ENCODE peak calls at places on chromosomes 4 and X, in four cellular contexts. One of them, this sample, is unnamed.
A peak's percentile ranks its signal among the peaks of the same experiment; 100 is the strongest.

GRCh38 chr4:13597604-13598003 is 29.9 kb downstream of the BOD1L1 start:
- DNase-seq in kidney tubule cell: peak; percentile 45
- DNase-seq in activated naive CD8-positive, alpha-beta T cell treated with anti-CD3 and anti-CD28 coated beads, Interleukin-2, amount 10 ng/mL, durations not matched to agents 7 days and 5 days: no peak
- DNase-seq in GM12892: no peak
- DNase-seq in this sample: no peak

GRCh38 chr4:109433281-109434006 is at the start of gene SEC24B:
- DNase-seq in GM12892: peak; percentile 67
- DNase-seq in kidney tubule cell: peak; percentile 92
- DNase-seq in activated naive CD8-positive, alpha-beta T cell treated with anti-CD3 and anti-CD28 coated beads, Interleukin-2, amount 10 ng/mL, durations not matched to agents 7 days and 5 days: peak; percentile 94
- DNase-seq in this sample: peak; percentile 88

GRCh38 chr4:2647403-2648158 is 108.6 kb downstream of the TNIP2 start:
- DNase-seq in kidney tubule cell: no peak
- DNase-seq in GM12892: no peak
- DNase-seq in activated naive CD8-positive, alpha-beta T cell treated with anti-CD3 and anti-CD28 coated beads, Interleukin-2, amount 10 ng/mL, durations not matched to agents 7 days and 5 days: no peak
- DNase-seq in this sample: no peak

GRCh38 chrX:30060718-30061117 is 154.6 kb upstream of the MAGEB2 start:
- DNase-seq in GM12892: no peak
- DNase-seq in kidney tubule cell: peak; percentile 21
- DNase-seq in activated naive CD8-positive, alpha-beta T cell treated with anti-CD3 and anti-CD28 coated beads, Interleukin-2, amount 10 ng/mL, durations not matched to agents 7 days and 5 days: no peak
- DNase-seq in this sample: no peak

GRCh38 chr4:11252149-11252548 is 176.5 kb downstream of the HS3ST1 start:
- DNase-seq in kidney tubule cell: no peak
- DNase-seq in GM12892: no peak
- DNase-seq in activated naive CD8-positive, alpha-beta T cell treated with anti-CD3 and anti-CD28 coated beads, Interleukin-2, amount 10 ng/mL, durations not matched to agents 7 days and 5 days: no peak
- DNase-seq in this sample: no peak

GRCh38 chr4:90357117-90357710 is 230.0 kb downstream of the CCSER1 start:
- DNase-seq in kidney tubule cell: peak; percentile 65
- DNase-seq in activated naive CD8-positive, alpha-beta T cell treated with anti-CD3 and anti-CD28 coated beads, Interleukin-2, amount 10 ng/mL, durations not matched to agents 7 days and 5 days: no peak
- DNase-seq in GM12892: no peak
- DNase-seq in this sample: peak; percentile 18

GRCh38 chrX:21153503-21153902 is 220.7 kb upstream of the CNKSR2 start:
- DNase-seq in activated naive CD8-positive, alpha-beta T cell treated with anti-CD3 and anti-CD28 coated beads, Interleukin-2, amount 10 ng/mL, durations not matched to agents 7 days and 5 days: no peak
- DNase-seq in kidney tubule cell: no peak
- DNase-seq in GM12892: no peak
- DNase-seq in this sample: no peak

GRCh38 chrX:40300286-40300890 is 202.6 kb upstream of the BCOR start:
- DNase-seq in activated naive CD8-positive, alpha-beta T cell treated with anti-CD3 and anti-CD28 coated beads, Interleukin-2, amount 10 ng/mL, durations not matched to agents 7 days and 5 days: no peak
- DNase-seq in kidney tubule cell: no peak
- DNase-seq in GM12892: peak; percentile 37
- DNase-seq in this sample: no peak

GRCh38 chr4:98166025-98166730 is 22.9 kb upstream of the STPG2 start:
- DNase-seq in activated naive CD8-positive, alpha-beta T cell treated with anti-CD3 and anti-CD28 coated beads, Interleukin-2, amount 10 ng/mL, durations not matched to agents 7 days and 5 days: no peak
- DNase-seq in GM12892: no peak
- DNase-seq in kidney tubule cell: peak; percentile 79
- DNase-seq in this sample: peak; percentile 10

GRCh38 chr4:17762705-17763104 is 18.7 kb downstream of the FAM184B start:
- DNase-seq in activated naive CD8-positive, alpha-beta T cell treated with anti-CD3 and anti-CD28 coated beads, Interleukin-2, amount 10 ng/mL, durations not matched to agents 7 days and 5 days: no peak
- DNase-seq in GM12892: no peak
- DNase-seq in kidney tubule cell: peak; percentile 72
- DNase-seq in this sample: no peak

GRCh38 chrX:6049132-6049531 is 179.5 kb downstream of the NLGN4X start:
- DNase-seq in kidney tubule cell: no peak
- DNase-seq in activated naive CD8-positive, alpha-beta T cell treated with anti-CD3 and anti-CD28 coated beads, Interleukin-2, amount 10 ng/mL, durations not matched to agents 7 days and 5 days: no peak
- DNase-seq in GM12892: no peak
- DNase-seq in this sample: no peak

This sample was measured in Caki2.